ENCODE peak calls at places on chromosomes 2 and 18, in eight cellular contexts. One of them, this sample, is unnamed.

GRCh38 chr2:6080837-6081541 is 388.8 kb downstream of the SOX11 start:
- DNase-seq in activated T-cell treated with anti-CD3 and anti-CD28 coated beads, Interleukin-2, amount 50 U/mL, for 24 hours: no peak
- DNase-seq in H4: no peak
- DNase-seq in retina: peak; percentile 46
- DNase-seq in dermis microvascular lymphatic vessel endothelial cell: no peak
- DNase-seq in fibroblast of the aortic adventitia: no peak
- DNase-seq in astrocyte of the spinal cord: no peak
- DNase-seq in stimulated activated naive CD8-positive, alpha-beta T cell treated with anti-CD3 and anti-CD28 coated beads, Interleukin-15, amount 100 ng/mL, for 72 hours: no peak
- DNase-seq in this sample: no peak

GRCh38 chr2:118086024-118086633 is 2.1 kb upstream of the INSIG2 start:
- DNase-seq in dermis microvascular lymphatic vessel endothelial cell: no peak
- DNase-seq in stimulated activated naive CD8-positive, alpha-beta T cell treated with anti-CD3 and anti-CD28 coated beads, Interleukin-15, amount 100 ng/mL, for 72 hours: no peak
- DNase-seq in activated T-cell treated with anti-CD3 and anti-CD28 coated beads, Interleukin-2, amount 50 U/mL, for 24 hours: no peak
- DNase-seq in astrocyte of the spinal cord: no peak
- DNase-seq in fibroblast of the aortic adventitia: no peak
- DNase-seq in H4: no peak
- DNase-seq in retina: no peak
- DNase-seq in this sample: no peak

GRCh38 chr2:105806994-105807393 is 62.3 kb downstream of the NCK2 start:
- DNase-seq in retina: no peak
- DNase-seq in dermis microvascular lymphatic vessel endothelial cell: no peak
- DNase-seq in activated T-cell treated with anti-CD3 and anti-CD28 coated beads, Interleukin-2, amount 50 U/mL, for 24 hours: peak; percentile 67
- DNase-seq in stimulated activated naive CD8-positive, alpha-beta T cell treated with anti-CD3 and anti-CD28 coated beads, Interleukin-15, amount 100 ng/mL, for 72 hours: no peak
- DNase-seq in astrocyte of the spinal cord: no peak
- DNase-seq in fibroblast of the aortic adventitia: no peak
- DNase-seq in H4: no peak
- DNase-seq in this sample: no peak

GRCh38 chr2:120403261-120403660 is 57.3 kb downstream of the INHBB start:
- DNase-seq in stimulated activated naive CD8-positive, alpha-beta T cell treated with anti-CD3 and anti-CD28 coated beads, Interleukin-15, amount 100 ng/mL, for 72 hours: no peak
- DNase-seq in H4: no peak
- DNase-seq in dermis microvascular lymphatic vessel endothelial cell: no peak
- DNase-seq in fibroblast of the aortic adventitia: no peak
- DNase-seq in retina: no peak
- DNase-seq in activated T-cell treated with anti-CD3 and anti-CD28 coated beads, Interleukin-2, amount 50 U/mL, for 24 hours: no peak
- DNase-seq in astrocyte of the spinal cord: no peak
- DNase-seq in this sample: no peak

GRCh38 chr2:110670826-110671225 is 7.0 kb downstream of the BUB1 start:
- DNase-seq in stimulated activated naive CD8-positive, alpha-beta T cell treated with anti-CD3 and anti-CD28 coated beads, Interleukin-15, amount 100 ng/mL, for 72 hours: no peak
- DNase-seq in activated T-cell treated with anti-CD3 and anti-CD28 coated beads, Interleukin-2, amount 50 U/mL, for 24 hours: no peak
- DNase-seq in astrocyte of the spinal cord: no peak
- DNase-seq in fibroblast of the aortic adventitia: no peak
- DNase-seq in H4: no peak
- DNase-seq in retina: no peak
- DNase-seq in dermis microvascular lymphatic vessel endothelial cell: no peak
- DNase-seq in this sample: no peak

GRCh38 chr2:224982910-224983688 is 59.2 kb downstream of the DOCK10 start:
- DNase-seq in dermis microvascular lymphatic vessel endothelial cell: no peak
- DNase-seq in H4: peak; percentile 36
- DNase-seq in retina: peak; percentile 62
- DNase-seq in stimulated activated naive CD8-positive, alpha-beta T cell treated with anti-CD3 and anti-CD28 coated beads, Interleukin-15, amount 100 ng/mL, for 72 hours: no peak
- DNase-seq in fibroblast of the aortic adventitia: peak; percentile 95
- DNase-seq in astrocyte of the spinal cord: peak; percentile 79
- DNase-seq in activated T-cell treated with anti-CD3 and anti-CD28 coated beads, Interleukin-2, amount 50 U/mL, for 24 hours: no peak
- DNase-seq in this sample: no peak

GRCh38 chr2:105299290-105299689 is 30.2 kb downstream of the TGFBRAP1 start:
- DNase-seq in retina: no peak
- DNase-seq in fibroblast of the aortic adventitia: no peak
- DNase-seq in activated T-cell treated with anti-CD3 and anti-CD28 coated beads, Interleukin-2, amount 50 U/mL, for 24 hours: no peak
- DNase-seq in stimulated activated naive CD8-positive, alpha-beta T cell treated with anti-CD3 and anti-CD28 coated beads, Interleukin-15, amount 100 ng/mL, for 72 hours: no peak
- DNase-seq in astrocyte of the spinal cord: no peak
- DNase-seq in H4: no peak
- DNase-seq in dermis microvascular lymphatic vessel endothelial cell: no peak
- DNase-seq in this sample: no peak

GRCh38 chr2:191222952-191223351 is 22.3 kb upstream of the MYO1B start:
- DNase-seq in astrocyte of the spinal cord: peak; percentile 50
- DNase-seq in dermis microvascular lymphatic vessel endothelial cell: no peak
- DNase-seq in fibroblast of the aortic adventitia: no peak
- DNase-seq in activated T-cell treated with anti-CD3 and anti-CD28 coated beads, Interleukin-2, amount 50 U/mL, for 24 hours: no peak
- DNase-seq in retina: no peak
- DNase-seq in H4: no peak
- DNase-seq in stimulated activated naive CD8-positive, alpha-beta T cell treated with anti-CD3 and anti-CD28 coated beads, Interleukin-15, amount 100 ng/mL, for 72 hours: no peak
- DNase-seq in this sample: no peak

GRCh38 chr2:109655287-109655686 is 41.1 kb downstream of the SOWAHC start:
- DNase-seq in H4: no peak
- DNase-seq in activated T-cell treated with anti-CD3 and anti-CD28 coated beads, Interleukin-2, amount 50 U/mL, for 24 hours: no peak
- DNase-seq in retina: no peak
- DNase-seq in dermis microvascular lymphatic vessel endothelial cell: no peak
- DNase-seq in fibroblast of the aortic adventitia: no peak
- DNase-seq in stimulated activated naive CD8-positive, alpha-beta T cell treated with anti-CD3 and anti-CD28 coated beads, Interleukin-15, amount 100 ng/mL, for 72 hours: no peak
- DNase-seq in astrocyte of the spinal cord: no peak
- DNase-seq in this sample: no peak

GRCh38 chr18:24031318-24031717 is 16.8 kb downstream of the TTC39C start:
- DNase-seq in activated T-cell treated with anti-CD3 and anti-CD28 coated beads, Interleukin-2, amount 50 U/mL, for 24 hours: no peak
- DNase-seq in stimulated activated naive CD8-positive, alpha-beta T cell treated with anti-CD3 and anti-CD28 coated beads, Interleukin-15, amount 100 ng/mL, for 72 hours: no peak
- DNase-seq in astrocyte of the spinal cord: no peak
- DNase-seq in dermis microvascular lymphatic vessel endothelial cell: no peak
- DNase-seq in fibroblast of the aortic adventitia: no peak
- DNase-seq in H4: no peak
- DNase-seq in retina: no peak
- DNase-seq in this sample: no peak

GRCh38 chr2:65215946-65216345 is 11.7 kb upstream of the ACTR2 start:
- DNase-seq in activated T-cell treated with anti-CD3 and anti-CD28 coated beads, Interleukin-2, amount 50 U/mL, for 24 hours: no peak
- DNase-seq in stimulated activated naive CD8-positive, alpha-beta T cell treated with anti-CD3 and anti-CD28 coated beads, Interleukin-15, amount 100 ng/mL, for 72 hours: no peak
- DNase-seq in astrocyte of the spinal cord: no peak
- DNase-seq in H4: no peak
- DNase-seq in fibroblast of the aortic adventitia: no peak
- DNase-seq in retina: no peak
- DNase-seq in dermis microvascular lymphatic vessel endothelial cell: no peak
- DNase-seq in this sample: no peak

This sample was measured in GM12891.